ENCODE peak calls at places on chromosome 16, in nine cellular contexts. M is tibial nerve, C is uterus, V is A549, R is spleen, N is heart left ventricle, L is gastrocnemius medialis, S is GM12878, K is HCT116. U is an unnamed sample. For H3K4me1, the result is how much of the 10 kb centered on the place peaks cover.

GRCh38 chr16:84281077-84281476 is 13.6 kb upstream of the WFDC1 start:
- DNase-seq in L (no peak), K (peak), V (peak), R (no peak), S (no peak), N (no peak), M (no peak), C (no peak), U (no peak)

GRCh38 chr16:78227855-78228254 is 128.4 kb downstream of the WWOX start:
- DNase-seq in L (no peak), N (no peak), R (no peak), S (no peak), M (no peak), K (no peak), V (no peak), C (no peak), U (no peak)

GRCh38 chr16:79648846-79649245 is 48.3 kb upstream of the MAF start:
- DNase-seq in R (no peak), M (no peak), N (no peak), S (no peak), K (no peak), L (no peak), V (no peak), C (no peak), U (no peak)

GRCh38 chr16:19884611-19885455 is at the start of gene GPRC5B:
- DNase-seq in S (no peak), R (peak), K (no peak), N (peak), L (peak), C (peak), V (peak), M (peak), U (no peak)

GRCh38 chr16:51657844-51658243 is 506.8 kb upstream of the SALL1 start:
- DNase-seq in S (no peak), K (no peak), L (no peak), V (no peak), M (no peak), R (no peak), C (no peak), N (no peak), U (no peak)

GRCh38 chr16:86895609-86896008 is 317.3 kb downstream of the FOXL1 start:
- DNase-seq in V (no peak), N (no peak), L (no peak), S (no peak), K (no peak), C (no peak), M (no peak), R (peak), U (no peak)

GRCh38 chr16:24848065-24848464 is 2.3 kb downstream of the SLC5A11 start:
- DNase-seq in V (no peak), N (no peak), M (no peak), S (no peak), L (no peak), C (no peak), R (no peak), K (peak), U (peak)

GRCh38 chr16:82814059-82814458 is 187.3 kb downstream of the CDH13 start:
- DNase-seq in K (no peak), L (no peak), R (no peak), S (no peak), V (no peak), N (no peak), M (no peak), C (no peak), U (no peak)

GRCh38 chr16:46743232-46743719 is 4.9 kb downstream of the MYLK3 start:
- DNase-seq in M (peak), K (no peak), N (peak), C (no peak), V (no peak), L (peak), S (no peak), R (peak), U (no peak)

GRCh38 chr16:83615981-83616380 is 191.8 kb upstream of the HSBP1 start:
- DNase-seq in M (no peak), C (no peak), L (no peak), V (no peak), S (no peak), R (no peak), K (no peak), N (no peak), U (no peak)

GRCh38 chr16:12054396-12054795 is 77.9 kb downstream of the SNX29 start:
- DNase-seq in V (no peak), N (no peak), L (no peak), M (no peak), R (no peak), C (no peak), S (no peak), K (no peak), U (no peak)

GRCh38 chr16:30609002-30609927 is 924 bp downstream of the ZNF689 start:
- DNase-seq in S (no peak), N (peak), V (no peak), K (no peak), R (peak), M (peak), L (peak), C (peak), U (no peak)

GRCh38 chr16:81861503-81861902 is 82.4 kb downstream of the PLCG2 start:
- DNase-seq in C (no peak), M (no peak), K (no peak), R (no peak), L (no peak), N (no peak), S (no peak), V (no peak), U (no peak)

GRCh38 chr16:48409839-48410610 is 24.8 kb upstream of the SIAH1 start:
- DNase-seq in R (no peak), K (no peak), S (no peak), C (no peak), L (no peak), V (peak), N (peak), M (no peak), U (no peak)

GRCh38 chr16:52611817-52612673 is 65.1 kb upstream of the TOX3 start:
- DNase-seq in C (no peak), M (no peak), L (no peak), V (peak), K (no peak), N (no peak), S (no peak), R (no peak), U (no peak)

DNA sequence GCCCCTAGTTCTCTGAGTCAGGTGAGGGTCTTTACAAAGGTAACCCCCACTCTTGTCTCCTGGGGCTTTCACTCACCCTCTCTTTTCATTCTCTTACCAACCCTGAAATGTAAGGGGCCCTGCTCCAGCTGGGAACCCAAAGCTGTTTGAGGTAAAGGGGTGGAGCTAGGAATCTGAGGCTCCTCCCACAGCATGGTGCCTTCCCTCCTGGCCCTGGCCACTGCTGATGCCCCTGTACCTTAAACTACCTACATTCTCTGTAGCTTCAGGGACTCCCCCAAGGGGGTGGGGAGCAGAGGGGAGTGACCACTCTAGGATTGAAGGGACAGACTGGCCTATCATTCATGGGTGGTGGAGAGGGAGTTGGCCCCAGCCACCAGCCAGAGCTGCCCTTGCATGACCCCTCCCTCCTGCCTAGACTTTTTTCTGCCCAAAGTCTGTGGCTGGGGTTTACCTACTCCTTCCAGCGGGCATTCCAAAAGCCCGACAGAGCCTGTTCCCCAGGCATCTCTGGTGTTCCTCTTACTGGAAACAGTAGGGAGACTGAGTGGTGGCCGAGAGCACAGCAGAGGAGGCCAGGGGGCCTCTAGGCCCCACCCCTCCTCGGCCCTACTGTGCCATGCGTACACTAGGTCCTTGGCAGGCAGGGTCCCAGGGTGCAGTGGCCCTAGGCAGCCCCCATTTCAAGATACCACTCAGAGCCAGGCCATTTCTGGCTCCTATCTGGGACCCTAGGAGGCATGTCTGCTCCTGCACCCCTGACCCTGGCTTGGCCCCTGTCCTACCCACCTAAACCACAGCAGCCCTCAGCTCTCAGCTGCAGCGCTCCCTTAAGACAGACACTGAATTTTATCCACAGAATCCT is 9.5 kb downstream of the DOK4 start:
- DNase-seq in N (no peak), R (peak), C (no peak), K (no peak), M (no peak), L (no peak), S (no peak), V (no peak), U (no peak)
- H3K4me1 ChIP-seq in N (under half), R (half or more), C (under half), K (under half), M (under half), L (under half), S (under half), V (half or more), U (half or more)

DNA sequence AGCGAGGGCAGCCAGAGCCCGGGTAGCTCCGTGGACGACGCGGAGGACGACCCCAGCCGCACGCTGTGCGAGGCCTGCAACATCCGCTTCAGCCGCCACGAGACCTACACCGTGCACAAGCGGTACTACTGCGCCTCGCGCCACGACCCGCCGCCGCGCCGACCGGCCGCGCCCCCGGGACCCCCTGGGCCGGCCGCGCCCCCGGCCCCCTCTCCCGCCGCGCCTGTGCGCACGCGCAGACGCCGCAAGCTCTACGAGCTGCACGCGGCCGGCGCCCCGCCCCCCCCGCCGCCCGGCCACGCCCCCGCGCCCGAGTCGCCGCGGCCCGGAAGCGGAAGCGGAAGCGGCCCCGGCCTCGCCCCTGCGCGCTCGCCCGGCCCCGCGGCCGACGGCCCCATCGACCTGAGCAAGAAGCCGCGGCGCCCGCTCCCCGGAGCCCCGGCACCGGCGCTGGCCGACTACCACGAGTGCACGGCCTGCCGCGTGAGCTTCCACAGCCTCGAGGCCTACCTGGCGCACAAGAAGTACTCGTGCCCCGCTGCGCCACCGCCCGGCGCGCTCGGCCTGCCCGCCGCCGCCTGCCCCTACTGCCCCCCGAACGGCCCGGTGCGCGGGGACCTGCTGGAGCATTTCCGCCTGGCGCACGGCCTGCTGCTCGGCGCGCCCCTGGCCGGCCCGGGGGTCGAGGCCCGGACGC is 36.1 kb upstream of the ZC3H18 start:
- DNase-seq in M (peak), V (peak), R (peak), N (peak), C (peak), S (no peak), K (peak), L (peak), U (no peak)
- TF ChIP-seq POLR2A in M (peak), V (peak), R (peak), N (peak), C (peak), S (peak), K (peak), L (peak), U (peak)

DNA sequence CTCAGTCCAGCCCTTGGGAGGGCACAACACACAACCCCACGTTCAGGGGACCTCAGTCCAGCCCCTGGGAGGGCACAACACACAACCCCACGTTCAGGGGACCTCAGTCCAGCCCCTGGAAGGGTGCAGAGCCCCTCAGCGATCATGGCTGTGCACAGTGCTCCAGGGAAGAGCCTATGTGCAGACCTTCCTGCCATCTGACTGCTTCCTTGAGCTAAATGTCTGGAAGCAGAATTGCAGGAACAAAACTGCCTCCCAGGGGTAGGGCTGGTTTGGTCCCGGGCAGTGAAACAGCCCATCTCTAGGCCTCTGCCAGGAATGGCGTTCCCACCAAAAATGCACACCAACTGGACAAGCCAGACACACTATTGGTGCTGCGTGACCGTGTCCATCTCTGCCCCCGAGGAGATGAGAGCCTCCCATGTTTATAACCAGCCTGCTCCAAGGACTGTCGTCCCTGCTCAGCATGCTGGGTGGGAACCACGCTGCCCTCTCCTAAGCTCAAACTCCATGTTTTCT is 44.0 kb downstream of the ZNF276 start:
- DNase-seq in S (no peak), V (no peak), R (no peak), M (no peak), L (no peak), K (no peak), N (no peak), C (no peak), U (no peak)
- H3K4me1 ChIP-seq in S (under half), V (under half), R (half or more), M (under half), L (under half), K (under half), N (under half), C (under half), U (under half)

DNA sequence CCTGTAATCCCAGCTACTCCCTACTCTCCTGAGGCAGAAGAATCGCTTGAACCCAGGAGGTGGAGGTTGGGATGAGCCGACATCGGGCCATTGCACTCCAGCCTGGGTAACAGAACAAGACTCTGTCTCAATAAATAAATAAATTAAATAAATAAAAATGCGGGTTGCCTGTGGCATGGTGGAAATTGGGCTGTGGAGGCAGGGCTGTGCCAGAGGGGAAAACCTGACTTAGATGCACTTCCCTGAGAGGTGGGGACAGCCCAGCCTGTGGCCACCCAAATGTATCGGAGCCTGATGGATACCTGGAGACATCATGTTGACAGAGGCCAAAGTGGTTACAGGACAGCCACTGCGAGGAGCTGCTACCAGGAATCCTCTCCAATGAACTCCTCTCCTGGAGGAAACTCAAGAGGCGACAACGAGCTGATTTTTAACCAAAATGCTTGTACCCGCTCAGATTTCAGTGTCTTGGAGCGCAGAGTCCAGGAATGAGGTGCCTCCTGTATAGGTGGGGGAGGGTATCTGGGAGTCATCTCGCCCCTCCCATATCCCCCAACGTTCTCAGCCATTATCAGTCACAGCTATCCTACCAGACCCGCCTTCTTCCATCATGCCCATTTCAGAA is 32.3 kb downstream of the DDX19A start:
- DNase-seq in S (no peak), K (no peak), R (no peak), C (no peak), L (no peak), V (no peak), N (no peak), M (no peak), U (no peak)
- TF ChIP-seq POLR2A in S (peak), K (peak), R (no peak), C (no peak), L (no peak), V (no peak), N (no peak), M (no peak), U (no peak)

DNA sequence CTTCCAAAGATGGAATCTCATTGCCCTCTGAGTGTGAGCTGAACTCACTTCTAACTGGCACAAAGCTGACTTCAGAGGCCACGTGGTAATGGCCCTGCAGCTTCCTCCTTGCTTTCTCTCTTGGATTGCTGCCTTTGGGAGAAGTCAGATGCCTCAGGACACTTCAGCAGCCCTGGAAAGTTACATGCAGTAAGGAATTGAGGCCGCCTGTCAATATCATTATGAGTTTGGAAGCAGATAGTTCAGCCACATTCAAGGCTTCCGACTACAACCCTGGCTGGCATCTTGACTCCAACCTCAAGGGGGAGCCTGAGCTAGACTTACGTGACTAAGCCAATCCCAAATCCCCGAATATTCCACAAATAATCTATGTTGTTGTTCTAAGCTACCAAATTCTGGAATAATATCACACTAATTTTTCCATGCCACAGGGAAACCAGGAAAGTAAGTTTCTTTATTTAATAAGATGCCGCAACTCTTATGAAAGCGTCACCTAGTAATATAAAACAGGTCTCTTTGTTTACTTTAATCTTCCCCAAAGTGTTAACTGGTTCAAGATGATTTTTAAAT is 13.6 kb downstream of the CEP20 start:
- DNase-seq in V (peak), K (peak), R (no peak), N (peak), L (peak), S (no peak), C (peak), M (peak), U (no peak)
- H3K4me1 ChIP-seq in V (half or more), K (under half), R (under half), N (under half), L (under half), S (under half), C (under half), M (under half), U (under half)

DNA sequence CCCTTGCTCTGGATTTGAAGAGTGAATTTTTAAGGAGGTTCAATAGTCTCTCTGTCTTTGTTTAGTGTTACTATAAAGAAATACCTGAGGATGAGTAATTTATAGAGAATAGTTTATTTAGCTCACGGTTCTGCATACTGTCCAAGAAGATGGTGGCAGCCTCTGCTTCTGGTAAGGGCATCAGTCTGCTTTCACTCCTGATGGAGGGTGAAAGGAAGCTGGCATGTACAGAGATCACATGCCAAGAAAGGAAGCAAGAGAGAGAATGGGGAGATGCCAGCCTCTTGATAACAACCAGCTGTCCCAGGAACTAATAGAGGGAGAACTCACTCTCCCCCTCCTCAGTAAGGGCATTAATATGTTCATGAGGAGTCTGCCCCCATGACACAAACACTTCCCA is 917.5 kb upstream of the GOT2 start:
- DNase-seq in R (no peak), M (no peak), C (no peak), S (no peak), V (no peak), N (no peak), L (no peak), K (no peak), U (no peak)
- TF ChIP-seq POLR2A in R (no peak), M (no peak), C (no peak), S (no peak), V (no peak), N (no peak), L (no peak), K (no peak), U (no peak)

GRCh38 chr16:72044825-72045359 is 9.4 kb upstream of the HP start:
- DNase-seq in C (no peak), L (no peak), K (no peak), M (no peak), R (no peak), S (no peak), N (no peak), V (no peak), U (no peak)
- H3K4me1 ChIP-seq in C (under half), L (under half), K (under half), M (under half), R (under half), S (under half), N (under half), V (under half), U (under half)

U was measured in vagina.